ENCODE peak calls at places on chromosomes 11 and 22, in seven cellular contexts. One of them, this sample, is unnamed.

GRCh38 chr11:91220476-91221202 is 997.8 kb upstream of the CHORDC1 start:
- DNase-seq in cardiac fibroblast: peak
- DNase-seq in A549: no peak
- DNase-seq in osteocyte: no peak
- DNase-seq in HCT116: no peak
- DNase-seq in tibial nerve: no peak
- DNase-seq in upper lobe of right lung: no peak
- DNase-seq in this sample: no peak

GRCh38 chr22:37221424-37222336 is 9.4 kb upstream of the SSTR3 start:
- DNase-seq in osteocyte: no peak
- DNase-seq in tibial nerve: no peak
- DNase-seq in HCT116: no peak
- DNase-seq in A549: no peak
- DNase-seq in cardiac fibroblast: no peak
- DNase-seq in upper lobe of right lung: no peak
- DNase-seq in this sample: no peak

GRCh38 chr11:101010899-101011298 is 118.7 kb downstream of the PGR start:
- DNase-seq in A549: no peak
- DNase-seq in upper lobe of right lung: no peak
- DNase-seq in tibial nerve: no peak
- DNase-seq in HCT116: no peak
- DNase-seq in osteocyte: no peak
- DNase-seq in cardiac fibroblast: no peak
- DNase-seq in this sample: no peak

GRCh38 chr22:27612075-27612474 is 189.5 kb downstream of the MN1 start:
- DNase-seq in cardiac fibroblast: no peak
- DNase-seq in upper lobe of right lung: no peak
- DNase-seq in osteocyte: no peak
- DNase-seq in tibial nerve: no peak
- DNase-seq in HCT116: no peak
- DNase-seq in A549: no peak
- DNase-seq in this sample: no peak

GRCh38 chr11:24932110-24933000 is 435.5 kb downstream of the LUZP2 start:
- DNase-seq in HCT116: no peak
- DNase-seq in A549: no peak
- DNase-seq in osteocyte: no peak
- DNase-seq in cardiac fibroblast: peak
- DNase-seq in tibial nerve: no peak
- DNase-seq in upper lobe of right lung: no peak
- DNase-seq in this sample: no peak

GRCh38 chr22:38313384-38313955 is 3.8 kb downstream of the CSNK1E start:
- DNase-seq in A549: no peak
- DNase-seq in HCT116: no peak
- DNase-seq in cardiac fibroblast: peak
- DNase-seq in upper lobe of right lung: no peak
- DNase-seq in osteocyte: no peak
- DNase-seq in tibial nerve: no peak
- DNase-seq in this sample: no peak

GRCh38 chr11:32231909-32232493 is 141.1 kb downstream of the RCN1 start:
- DNase-seq in upper lobe of right lung: no peak
- DNase-seq in HCT116: peak
- DNase-seq in tibial nerve: no peak
- DNase-seq in A549: peak
- DNase-seq in osteocyte: peak
- DNase-seq in cardiac fibroblast: peak
- DNase-seq in this sample: no peak

GRCh38 chr11:69462106-69463045 is 19.1 kb upstream of the LINC01488 start:
- DNase-seq in tibial nerve: no peak
- DNase-seq in HCT116: no peak
- DNase-seq in cardiac fibroblast: peak
- DNase-seq in A549: no peak
- DNase-seq in upper lobe of right lung: no peak
- DNase-seq in osteocyte: no peak
- DNase-seq in this sample: no peak

GRCh38 chr11:76773921-76774361 is 9.2 kb upstream of the TSKU start:
- DNase-seq in tibial nerve: no peak
- DNase-seq in osteocyte: no peak
- DNase-seq in cardiac fibroblast: no peak
- DNase-seq in upper lobe of right lung: no peak
- DNase-seq in A549: no peak
- DNase-seq in HCT116: no peak
- DNase-seq in this sample: no peak

GRCh38 chr22:24284747-24285203 is 14.1 kb downstream of the SPECC1L start:
- DNase-seq in cardiac fibroblast: no peak
- DNase-seq in osteocyte: no peak
- DNase-seq in tibial nerve: no peak
- DNase-seq in upper lobe of right lung: no peak
- DNase-seq in A549: no peak
- DNase-seq in HCT116: peak
- DNase-seq in this sample: no peak

GRCh38 chr11:44308923-44309482 is 936 bp downstream of the ALX4 start:
- DNase-seq in tibial nerve: no peak
- DNase-seq in upper lobe of right lung: no peak
- DNase-seq in A549: no peak
- DNase-seq in cardiac fibroblast: no peak
- DNase-seq in HCT116: no peak
- DNase-seq in osteocyte: no peak
- DNase-seq in this sample: no peak

DNA sequence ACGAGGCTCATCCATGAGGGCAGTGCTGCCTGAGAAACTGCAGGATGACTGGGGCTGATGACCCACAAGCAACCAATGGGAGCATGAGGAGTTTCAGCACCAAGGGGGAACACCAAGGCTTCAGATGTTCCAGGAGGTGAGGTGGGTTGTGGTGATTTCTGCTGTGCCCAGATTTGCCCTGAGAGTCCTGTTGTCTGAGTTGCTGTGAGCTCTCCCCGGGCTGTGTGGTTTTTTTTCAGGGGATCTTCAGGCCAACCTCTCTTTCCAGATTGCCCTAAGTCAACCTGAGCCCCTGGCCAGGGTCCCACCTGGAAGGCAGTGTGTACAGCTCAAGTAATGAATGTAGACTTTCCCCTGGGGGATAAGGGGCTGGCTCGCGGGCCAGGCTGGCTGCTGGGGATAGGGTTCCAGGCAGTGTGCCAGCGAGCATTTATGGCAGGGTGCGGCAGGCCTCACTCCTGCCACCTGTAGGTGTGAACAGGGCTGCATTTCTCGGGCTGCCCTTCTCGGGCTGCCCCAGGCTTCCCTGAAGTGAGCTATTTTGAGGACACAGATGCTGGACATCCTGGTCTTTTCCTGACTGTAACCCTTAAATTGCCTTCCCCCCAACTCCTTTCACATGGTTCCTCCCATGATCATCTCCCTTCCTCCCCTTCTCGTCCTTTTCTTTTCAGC is 9.8 kb downstream of the SLC22A6 start:
- DNase-seq in HCT116: peak
- DNase-seq in tibial nerve: no peak
- DNase-seq in upper lobe of right lung: peak
- DNase-seq in cardiac fibroblast: peak
- DNase-seq in A549: peak
- DNase-seq in osteocyte: no peak
- DNase-seq in this sample: no peak
- TF ChIP-seq CTCF in HCT116: peak
- TF ChIP-seq CTCF in tibial nerve: peak
- TF ChIP-seq CTCF in upper lobe of right lung: peak
- TF ChIP-seq CTCF in cardiac fibroblast: peak
- TF ChIP-seq CTCF in A549: peak
- TF ChIP-seq CTCF in osteocyte: peak
- TF ChIP-seq CTCF in this sample: no peak

GRCh38 chr11:62708423-62709261 is 1.2 kb downstream of the GNG3 start:
- DNase-seq in HCT116: no peak
- DNase-seq in cardiac fibroblast: no peak
- DNase-seq in osteocyte: no peak
- DNase-seq in tibial nerve: no peak
- DNase-seq in upper lobe of right lung: peak
- DNase-seq in A549: no peak
- DNase-seq in this sample: peak
- TF ChIP-seq CTCF in HCT116: no peak
- TF ChIP-seq CTCF in cardiac fibroblast: no peak
- TF ChIP-seq CTCF in osteocyte: no peak
- TF ChIP-seq CTCF in tibial nerve: no peak
- TF ChIP-seq CTCF in upper lobe of right lung: no peak
- TF ChIP-seq CTCF in A549: no peak
- TF ChIP-seq CTCF in this sample: no peak

GRCh38 chr22:40635008-40635939 is 1.2 kb downstream of the MRTFA start:
- DNase-seq in A549: no peak
- DNase-seq in HCT116: no peak
- DNase-seq in osteocyte: no peak
- DNase-seq in cardiac fibroblast: peak
- DNase-seq in tibial nerve: no peak
- DNase-seq in upper lobe of right lung: no peak
- DNase-seq in this sample: no peak

GRCh38 chr22:40636380-40637180 is at the start of gene MRTFA:
- DNase-seq in tibial nerve: peak
- DNase-seq in upper lobe of right lung: peak
- DNase-seq in osteocyte: peak
- DNase-seq in HCT116: peak
- DNase-seq in A549: peak
- DNase-seq in cardiac fibroblast: peak
- DNase-seq in this sample: peak

GRCh38 chr22:40638261-40638660 is 1.7 kb upstream of the MRTFA start:
- DNase-seq in cardiac fibroblast: no peak
- DNase-seq in osteocyte: no peak
- DNase-seq in upper lobe of right lung: peak
- DNase-seq in A549: no peak
- DNase-seq in HCT116: no peak
- DNase-seq in tibial nerve: no peak
- DNase-seq in this sample: no peak

GRCh38 chr22:40635940-40636379 is 559 bp downstream of the MRTFA start:
- DNase-seq in cardiac fibroblast: no peak
- DNase-seq in A549: no peak
- DNase-seq in tibial nerve: no peak
- DNase-seq in HCT116: no peak
- DNase-seq in upper lobe of right lung: no peak
- DNase-seq in osteocyte: no peak
- DNase-seq in this sample: no peak

DNA sequence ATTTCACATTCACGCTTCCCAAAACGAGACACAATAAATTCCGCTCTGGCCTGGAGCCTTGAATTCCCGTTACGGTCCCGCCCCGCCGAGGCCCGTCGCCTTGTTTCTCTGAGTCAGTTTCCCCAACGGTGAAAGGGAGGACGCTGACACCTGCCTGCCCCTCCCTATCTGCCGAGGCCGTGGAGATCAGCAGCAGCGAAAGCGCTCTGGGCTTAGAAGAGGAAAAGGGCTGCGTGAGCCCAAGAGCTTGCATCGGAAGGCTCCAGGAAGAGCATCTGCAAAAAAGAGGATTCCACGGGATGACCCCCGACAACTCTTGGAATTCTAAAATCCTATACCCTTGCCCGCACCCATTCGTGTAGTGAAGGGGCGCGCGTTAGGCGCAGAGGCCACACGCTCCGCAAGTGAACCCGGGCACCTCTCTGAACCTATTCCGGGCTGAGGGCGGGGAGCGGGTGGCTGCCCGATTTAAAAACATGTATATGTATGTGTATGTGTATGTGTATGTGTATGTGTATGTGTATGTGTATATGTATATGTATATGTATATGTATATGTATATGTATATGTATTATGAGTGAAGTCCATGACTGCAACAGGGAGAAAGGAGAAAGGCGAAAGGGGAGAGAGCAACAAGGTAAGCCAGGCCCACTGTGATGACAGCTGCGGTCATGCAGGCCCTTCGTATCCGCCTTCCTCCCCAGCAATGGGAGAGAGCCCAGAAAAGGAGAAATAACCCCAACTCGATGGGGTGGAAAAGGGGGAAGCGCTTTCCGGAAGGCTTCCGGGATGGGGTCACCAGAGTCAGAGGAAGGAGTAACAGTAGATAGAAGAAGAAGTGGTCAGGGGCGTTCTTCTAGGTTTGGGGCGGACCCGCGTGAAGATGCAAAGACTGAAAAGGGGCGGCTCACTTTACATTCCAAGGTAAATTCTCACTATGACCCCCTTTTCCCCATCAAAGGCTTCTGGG is 947 bp upstream of the MRTFA start:
- DNase-seq in upper lobe of right lung: peak
- DNase-seq in osteocyte: no peak
- DNase-seq in HCT116: no peak
- DNase-seq in A549: no peak
- DNase-seq in tibial nerve: peak
- DNase-seq in cardiac fibroblast: no peak
- DNase-seq in this sample: no peak
- TF ChIP-seq CTCF in upper lobe of right lung: no peak
- TF ChIP-seq CTCF in osteocyte: no peak
- TF ChIP-seq CTCF in HCT116: no peak
- TF ChIP-seq CTCF in A549: no peak
- TF ChIP-seq CTCF in tibial nerve: no peak
- TF ChIP-seq CTCF in cardiac fibroblast: no peak
- TF ChIP-seq CTCF in this sample: no peak

GRCh38 chr11:75527130-75527529 is 1.4 kb upstream of the GDPD5 start:
- DNase-seq in HCT116: no peak
- DNase-seq in tibial nerve: no peak
- DNase-seq in osteocyte: no peak
- DNase-seq in A549: no peak
- DNase-seq in cardiac fibroblast: no peak
- DNase-seq in upper lobe of right lung: no peak
- DNase-seq in this sample: no peak

GRCh38 chr11:75523811-75524401 is 1.8 kb downstream of the GDPD5 start:
- DNase-seq in HCT116: no peak
- DNase-seq in A549: no peak
- DNase-seq in cardiac fibroblast: no peak
- DNase-seq in osteocyte: no peak
- DNase-seq in upper lobe of right lung: no peak
- DNase-seq in tibial nerve: no peak
- DNase-seq in this sample: no peak

GRCh38 chr11:75526192-75526541 is 426 bp upstream of the GDPD5 start:
- DNase-seq in A549: no peak
- DNase-seq in HCT116: no peak
- DNase-seq in cardiac fibroblast: no peak
- DNase-seq in tibial nerve: no peak
- DNase-seq in upper lobe of right lung: no peak
- DNase-seq in osteocyte: no peak
- DNase-seq in this sample: no peak

GRCh38 chr11:75524576-75525432 is 937 bp downstream of the GDPD5 start:
- DNase-seq in cardiac fibroblast: peak
- DNase-seq in A549: peak
- DNase-seq in upper lobe of right lung: no peak
- DNase-seq in HCT116: no peak
- DNase-seq in tibial nerve: no peak
- DNase-seq in osteocyte: no peak
- DNase-seq in this sample: peak

DNA sequence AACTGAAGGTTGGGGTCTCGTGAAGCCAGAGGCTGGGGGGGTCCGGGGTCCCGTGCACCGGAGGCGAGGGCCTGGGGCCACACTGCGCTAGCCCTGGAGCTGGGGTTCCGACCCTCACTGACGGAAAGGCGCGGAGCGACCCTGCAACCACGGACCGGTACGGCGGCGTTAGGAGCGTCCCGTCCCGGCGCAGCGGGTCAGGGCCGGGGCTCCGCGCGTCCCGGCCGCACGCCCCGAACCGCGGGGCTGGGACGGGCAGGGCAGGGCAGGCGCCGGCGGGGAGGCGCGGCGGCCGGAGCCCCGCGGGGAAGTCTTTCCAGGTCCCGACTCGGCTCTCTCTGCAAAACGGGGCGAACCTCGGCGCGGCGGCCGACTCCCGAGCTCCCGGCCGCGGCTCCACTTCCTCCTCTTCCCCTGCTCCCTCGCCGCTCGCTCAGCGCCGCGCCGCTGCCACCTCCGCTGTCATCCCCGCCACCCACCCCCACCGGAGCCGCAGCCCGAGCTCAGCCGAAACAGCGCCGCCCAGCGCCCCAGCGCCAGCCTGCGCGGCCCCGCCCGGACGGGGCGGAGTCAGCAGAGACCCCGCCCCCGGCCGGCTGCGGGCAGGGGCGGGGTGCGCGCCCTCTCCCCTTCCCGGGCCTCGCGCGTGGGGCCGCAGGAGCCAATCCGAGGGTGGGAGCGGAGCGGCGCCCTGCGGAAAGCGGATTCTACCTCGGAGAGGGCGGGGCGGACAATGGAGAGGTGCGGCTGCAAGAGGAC is at the start of gene GDPD5:
- DNase-seq in A549: peak
- DNase-seq in cardiac fibroblast: peak
- DNase-seq in upper lobe of right lung: peak
- DNase-seq in tibial nerve: peak
- DNase-seq in HCT116: peak
- DNase-seq in osteocyte: peak
- DNase-seq in this sample: peak
- TF ChIP-seq CTCF in A549: peak
- TF ChIP-seq CTCF in cardiac fibroblast: no peak
- TF ChIP-seq CTCF in upper lobe of right lung: peak
- TF ChIP-seq CTCF in tibial nerve: peak
- TF ChIP-seq CTCF in HCT116: peak
- TF ChIP-seq CTCF in osteocyte: peak
- TF ChIP-seq CTCF in this sample: peak